ENCODE peak calls at places on chromosomes 13 and 19, in four cellular contexts. S is GM12878, V is H1, K is K562. J is an unnamed sample.
A peak's percentile ranks its signal among the peaks of the same experiment; 100 is the strongest.

GRCh38 chr13:112784811-112785418 is 95.1 kb downstream of the ATP11A start:
- DNase-seq in V (peak; percentile 41), K (no peak), S (no peak), J (no peak)

GRCh38 chr19:18157465-18158063 is 4.6 kb downstream of the PIK3R2 start:
- DNase-seq in K (no peak), S (no peak), V (peak; percentile 62), J (no peak)

GRCh38 chr19:12786149-12786870 is 5.0 kb upstream of the JUNB start:
- DNase-seq in K (no peak), S (no peak), V (no peak), J (no peak)

GRCh38 chr13:67916650-67917049 is 686.5 kb upstream of the PCDH9 start:
- DNase-seq in K (no peak), V (no peak), S (no peak), J (no peak)

GRCh38 chr19:49129238-49129583 is 9.9 kb downstream of the PPFIA3 start:
- DNase-seq in S (no peak), K (peak; percentile 95), V (peak; percentile 63), J (no peak)

GRCh38 chr19:19595171-19595701 is 23.3 kb downstream of the PBX4 start:
- DNase-seq in V (no peak), K (no peak), S (no peak), J (no peak)

GRCh38 chr13:105774739-105775460 is 760.6 kb downstream of the EFNB2 start:
- DNase-seq in K (no peak), S (no peak), V (no peak), J (no peak)

GRCh38 chr19:18385675-18386542 is at the start of gene GDF15:
- DNase-seq in K (peak; percentile 98), V (peak; percentile 90), S (no peak), J (peak; percentile 38)

GRCh38 chr13:73058741-73059459 is at the start of gene KLF5:
- DNase-seq in S (peak; percentile 48), V (peak; percentile 98), K (peak; percentile 89), J (peak; percentile 90)

GRCh38 chr19:4375620-4376228 is 24.6 kb downstream of the SH3GL1 start:
- DNase-seq in K (peak; percentile 95), S (peak; percentile 90), V (no peak), J (no peak)

GRCh38 chr19:51830263-51830662 is 35.3 kb downstream of the FPR3 start:
- DNase-seq in V (no peak), K (peak; percentile 46), S (no peak), J (no peak)

GRCh38 chr19:10112037-10112751 is 701 bp downstream of the P2RY11 start:
- DNase-seq in V (no peak), K (peak; percentile 41), S (no peak), J (no peak)

GRCh38 chr19:46482645-46483044 is 11.3 kb upstream of the PNMA8A start:
- DNase-seq in S (no peak), V (no peak), K (no peak), J (no peak)

GRCh38 chr13:79352107-79352506 is 53.9 kb downstream of the RBM26 start:
- DNase-seq in V (no peak), S (no peak), K (no peak), J (no peak)

GRCh38 chr19:42487025-42487797 is 41.1 kb downstream of the CEACAM1 start:
- DNase-seq in S (no peak), K (peak; percentile 6), V (no peak), J (no peak)

GRCh38 chr19:49356382-49356781 is 5.8 kb downstream of the TEAD2 start:
- DNase-seq in S (no peak), K (no peak), V (no peak), J (no peak)

GRCh38 chr13:113064534-113065405 is 40.8 kb upstream of the F7 start:
- DNase-seq in V (no peak), S (no peak), K (peak; percentile 39), J (no peak)

GRCh38 chr13:53368948-53369347 is 340.3 kb downstream of the OLFM4 start:
- DNase-seq in S (no peak), V (no peak), K (no peak), J (no peak)

GRCh38 chr19:49859838-49860715 is 7.3 kb downstream of the PNKP start:
- DNase-seq in S (no peak), K (no peak), V (no peak), J (no peak)

GRCh38 chr13:48333976-48334375 is 30.4 kb downstream of the RB1 start:
- DNase-seq in S (no peak), K (no peak), V (no peak), J (no peak)

GRCh38 chr19:19095691-19096090 is 31.9 kb downstream of the SLC25A42 start:
- DNase-seq in K (no peak), V (no peak), S (no peak), J (no peak)

GRCh38 chr19:35628264-35628564 is 622 bp upstream of the RBM42 start:
- DNase-seq in S (no peak), K (no peak), V (no peak), J (no peak)

GRCh38 chr19:2755448-2755705 is 15.6 kb upstream of the SLC39A3 start:
- DNase-seq in V (no peak), K (no peak), S (no peak), J (no peak)

GRCh38 chr13:94711561-94712286 is 621 bp downstream of the SOX21 start:
- DNase-seq in V (no peak), K (peak; percentile 27), S (no peak), J (no peak)

GRCh38 chr13:111177803-111178389 is 62.8 kb downstream of the ARHGEF7 start:
- DNase-seq in V (no peak), S (no peak), K (no peak), J (no peak)

GRCh38 chr13:89930861-89931260 is 1416.6 kb upstream of the MIR17HG start:
- DNase-seq in V (no peak), S (no peak), K (no peak), J (no peak)

GRCh38 chr19:17777840-17778620 is 16.9 kb upstream of the B3GNT3 start:
- DNase-seq in V (peak; percentile 98), S (no peak), K (peak; percentile 93), J (peak; percentile 88)

GRCh38 chr13:24076636-24077035 is 83.9 kb upstream of the SPATA13 start:
- DNase-seq in V (no peak), S (no peak), K (no peak), J (no peak)

GRCh38 chr13:110444226-110444653 is 117.3 kb downstream of the RAB20 start:
- DNase-seq in V (no peak), K (peak; percentile 15), S (no peak), J (no peak)

GRCh38 chr19:52196256-52196967 is 6.6 kb downstream of the PPP2R1A start:
- DNase-seq in K (no peak), V (no peak), S (no peak), J (no peak)

GRCh38 chr13:111022241-111022640 is 92.9 kb upstream of the ARHGEF7 start:
- DNase-seq in S (no peak), V (no peak), K (no peak), J (no peak)

GRCh38 chr13:63274772-63275171 is 1859.1 kb upstream of the PCDH20 start:
- DNase-seq in K (no peak), V (no peak), S (no peak), J (no peak)

GRCh38 chr19:56562766-56563165 is 4.5 kb upstream of the ZNF470 start:
- DNase-seq in V (no peak), K (no peak), S (no peak), J (no peak)

GRCh38 chr19:4233282-4233853 is 4.0 kb downstream of the EBI3 start:
- DNase-seq in V (peak; percentile 98), K (peak; percentile 82), S (no peak), J (no peak)

DNA sequence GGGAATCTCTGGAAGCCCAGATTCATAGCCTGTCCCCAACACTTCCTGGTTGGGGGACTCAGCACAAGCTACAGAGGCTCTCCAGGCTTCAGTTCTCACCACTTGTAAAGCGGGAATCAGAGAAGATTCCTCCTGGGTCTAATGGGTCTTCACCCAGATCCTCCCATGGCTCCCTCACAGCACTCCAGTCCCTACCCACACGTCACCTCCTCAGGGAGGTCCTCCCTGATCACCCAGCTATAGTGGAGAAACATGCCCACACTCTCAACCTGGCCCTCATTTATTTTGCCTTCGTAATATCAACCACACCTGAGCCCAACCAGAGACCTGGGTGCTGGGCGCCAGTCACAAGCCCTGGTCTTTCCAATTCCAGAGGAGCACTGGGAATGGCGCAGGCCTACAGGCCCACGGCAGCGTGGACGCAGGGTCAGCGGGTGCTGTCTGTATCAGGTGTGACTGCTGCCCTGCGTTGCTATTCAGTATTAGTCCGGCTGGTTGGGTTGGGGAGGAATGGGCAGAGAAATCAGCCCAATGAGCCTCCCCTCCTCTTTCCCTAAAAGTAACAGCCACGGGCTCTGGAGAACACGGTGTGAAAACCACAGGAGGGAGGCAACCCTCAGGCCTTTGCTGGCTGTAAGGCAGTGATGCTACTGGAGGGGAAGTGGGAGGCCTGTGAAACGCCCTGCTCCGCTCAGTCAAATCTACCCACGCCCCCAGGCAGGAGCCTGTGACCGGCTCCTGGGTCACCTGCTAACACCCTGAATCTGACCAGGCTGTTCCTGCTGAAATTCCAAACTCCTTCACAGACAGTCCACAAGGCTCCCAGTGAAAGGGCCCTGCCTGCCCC is 5.2 kb downstream of the AKT2 start:
- DNase-seq in V (no peak), S (no peak), K (no peak), J (no peak)
- H3K9ac ChIP-seq in V (no peak overlapping the region), S (peak overlapping the region; percentile 5), K (peak overlapping the region; percentile 65), J (peak overlapping the region; percentile 57)

GRCh38 chr19:294819-295686 is 3.9 kb upstream of the PLPP2 start:
- DNase-seq in S (no peak), V (peak; percentile 91), K (peak; percentile 67), J (no peak)
- TF ChIP-seq ZNF274 in S (no peak), V (no peak), K (no peak), J (no peak)

DNA sequence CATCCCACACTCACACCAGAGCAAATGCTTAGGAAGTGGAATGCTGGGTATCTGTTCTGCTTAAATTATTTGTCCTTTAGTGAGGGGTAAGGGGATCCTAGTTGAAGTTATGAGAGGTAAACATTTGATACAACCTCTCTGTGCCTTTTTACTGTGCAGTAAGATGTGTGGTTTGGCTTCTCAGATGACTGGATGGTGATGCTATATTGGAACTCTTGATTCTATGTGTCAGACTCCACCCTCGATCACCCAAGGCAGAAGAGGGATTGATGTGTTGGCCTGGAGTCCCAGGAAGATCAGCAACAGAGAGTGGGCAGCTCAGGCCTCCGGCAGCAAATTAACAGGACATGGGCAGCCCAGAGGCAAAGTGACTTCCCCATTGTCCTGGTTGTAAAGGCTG is 66.7 kb downstream of the SIPA1L3 start:
- DNase-seq in K (no peak), V (no peak), S (no peak), J (no peak)
- H3K9ac ChIP-seq in K (no peak overlapping the region), V (no peak overlapping the region), S (no peak overlapping the region), J (no peak overlapping the region)

DNA sequence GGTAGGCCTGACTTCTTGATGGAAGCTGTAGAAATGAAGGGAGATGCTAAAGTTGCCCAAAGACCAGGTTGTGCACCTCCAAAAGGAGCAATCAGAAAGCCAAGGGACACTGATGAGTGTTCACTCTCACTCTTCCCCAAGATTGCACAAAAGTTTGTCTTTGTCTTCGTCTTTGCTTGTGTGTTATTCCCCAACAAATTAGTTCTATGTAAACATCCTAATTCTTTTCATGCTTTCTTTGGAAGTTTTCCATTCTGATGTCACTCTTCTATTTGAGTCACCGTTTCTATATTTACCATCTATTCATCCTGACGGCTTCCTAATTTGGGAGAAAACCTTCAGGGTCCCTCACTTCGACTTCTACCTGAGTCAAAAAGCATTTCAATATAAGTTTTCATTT is 3.7 kb upstream of the TMEM272 start:
- DNase-seq in V (no peak), K (no peak), S (no peak), J (no peak)
- TF ChIP-seq ZNF274 in V (no peak), K (no peak), S (no peak), J (no peak)